ENCODE peak calls at places on chromosomes 12 and 14, in seven cellular contexts. I is psoas muscle, U is A549, Z is lower leg skin, B is GM12864, W is tibial artery, P is right atrium auricular region. R is an unnamed sample.

GRCh38 chr14:20569066-20569465 is 8.2 kb upstream of the RNASE9 start:
- DNase-seq in I (no peak), U (no peak), Z (no peak), B (no peak), W (no peak), P (no peak), R (no peak)

GRCh38 chr12:132228535-132229422 is 84.5 kb downstream of the NOC4L start:
- DNase-seq in I (no peak), U (no peak), Z (no peak), B (no peak), W (peak), P (no peak), R (no peak)

GRCh38 chr12:64571346-64571745 is 38.9 kb upstream of the RASSF3 start:
- DNase-seq in I (no peak), U (no peak), Z (no peak), B (no peak), W (no peak), P (no peak), R (no peak)

GRCh38 chr12:67441736-67442346 is 172.7 kb downstream of the CAND1 start:
- DNase-seq in I (peak), U (peak), Z (peak), B (no peak), W (peak), P (peak), R (peak)

GRCh38 chr14:105836730-105837129 is 310.3 kb downstream of the TMEM121 start:
- DNase-seq in I (no peak), U (no peak), Z (no peak), B (no peak), W (no peak), P (no peak), R (no peak)

GRCh38 chr14:95150910-95151309 is 6.4 kb downstream of the DICER1 start:
- DNase-seq in I (no peak), U (no peak), Z (no peak), B (no peak), W (no peak), P (no peak), R (no peak)

GRCh38 chr14:99351166-99352007 is 79.4 kb upstream of the BCL11B start:
- DNase-seq in I (no peak), U (no peak), Z (no peak), B (no peak), W (no peak), P (no peak), R (no peak)

GRCh38 chr14:78143489-78144145 is 26.6 kb upstream of the NRXN3 start:
- DNase-seq in I (no peak), U (peak), Z (no peak), B (no peak), W (no peak), P (no peak), R (no peak)

GRCh38 chr14:90576981-90577660 is 180.3 kb downstream of the CALM1 start:
- DNase-seq in I (peak), U (no peak), Z (no peak), B (no peak), W (peak), P (no peak), R (no peak)

GRCh38 chr14:69711065-69711464 is 55.9 kb upstream of the SRSF5 start:
- DNase-seq in I (peak), U (no peak), Z (peak), B (no peak), W (no peak), P (no peak), R (no peak)

GRCh38 chr14:88258026-88258425 is 65.0 kb downstream of the KCNK10 start:
- DNase-seq in I (no peak), U (no peak), Z (no peak), B (no peak), W (no peak), P (no peak), R (no peak)

GRCh38 chr12:127773520-127773919 is 493.4 kb upstream of the TMEM132C start:
- DNase-seq in I (no peak), U (no peak), Z (no peak), B (no peak), W (no peak), P (no peak), R (no peak)

GRCh38 chr14:89327771-89328212 is 89.2 kb downstream of the FOXN3 start:
- DNase-seq in I (no peak), U (no peak), Z (no peak), B (no peak), W (no peak), P (no peak), R (no peak)

GRCh38 chr12:7460375-7461259 is 16.7 kb upstream of the CD163L1 start:
- DNase-seq in I (no peak), U (peak), Z (no peak), B (no peak), W (no peak), P (no peak), R (no peak)

GRCh38 chr14:54182419-54183040 is 214.3 kb upstream of the CDKN3 start:
- DNase-seq in I (no peak), U (no peak), Z (no peak), B (no peak), W (no peak), P (no peak), R (no peak)

GRCh38 chr12:46050805-46051204 is 60.4 kb upstream of the SCAF11 start:
- DNase-seq in I (no peak), U (no peak), Z (no peak), B (no peak), W (no peak), P (no peak), R (no peak)

GRCh38 chr12:46046436-46046835 is 56.1 kb upstream of the SCAF11 start:
- DNase-seq in I (no peak), U (no peak), Z (no peak), B (no peak), W (no peak), P (no peak), R (no peak)

GRCh38 chr12:46043972-46044520 is 53.7 kb upstream of the SCAF11 start:
- DNase-seq in I (no peak), U (no peak), Z (no peak), B (no peak), W (no peak), P (no peak), R (no peak)

DNA sequence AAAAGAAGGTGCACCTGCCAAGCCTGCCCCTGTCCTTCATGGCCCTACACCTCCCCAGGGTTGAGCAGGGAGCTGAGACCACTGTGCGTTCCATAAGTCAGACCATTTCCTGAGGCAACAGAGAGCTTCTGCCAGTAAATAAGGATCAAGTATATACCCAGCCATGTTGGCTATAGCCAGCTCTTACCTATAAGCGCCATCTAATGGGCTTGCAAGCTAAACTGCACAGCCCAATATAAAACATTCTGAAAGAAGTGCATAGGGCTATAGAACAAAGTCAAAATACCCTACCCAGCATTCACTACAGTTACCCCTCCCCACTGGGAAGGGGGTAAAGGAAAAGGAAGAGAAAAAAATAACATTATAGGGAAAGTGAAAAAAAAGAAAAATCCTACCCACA is 59.3 kb upstream of the SCAF11 start:
- DNase-seq in I (no peak), U (no peak), Z (no peak), B (no peak), W (no peak), P (no peak), R (no peak)
- TF ChIP-seq CTCF in I (no peak), U (no peak), Z (no peak), B (no peak), W (no peak), P (no peak), R (no peak)

DNA sequence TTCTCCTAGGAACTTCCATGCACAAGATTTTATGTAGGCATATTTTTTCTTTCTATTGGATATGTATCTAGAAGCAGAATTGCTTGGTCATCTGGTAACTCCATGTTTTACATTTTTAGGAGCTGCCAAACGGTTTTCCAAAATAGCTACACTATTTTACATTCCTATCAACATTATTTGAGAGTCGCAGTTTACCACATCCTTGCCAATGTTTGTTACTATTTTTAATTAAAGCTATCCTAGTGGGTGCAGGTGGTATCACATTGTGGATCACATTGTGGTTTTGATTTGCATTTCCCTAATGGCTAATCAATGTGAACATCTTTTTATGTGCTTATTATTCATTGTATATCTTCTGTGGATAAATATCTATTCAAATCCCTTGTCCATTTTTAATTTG is 48.8 kb downstream of the RERG start:
- DNase-seq in I (no peak), U (no peak), Z (no peak), B (no peak), W (no peak), P (no peak), R (no peak)
- TF ChIP-seq CTCF in I (no peak), U (no peak), Z (no peak), B (no peak), W (no peak), P (no peak), R (peak)

GRCh38 chr14:71552809-71553208 is 379.4 kb upstream of the RGS6 start:
- DNase-seq in I (no peak), U (no peak), Z (no peak), B (no peak), W (no peak), P (no peak), R (no peak)
- TF ChIP-seq CTCF in I (no peak), U (no peak), Z (no peak), B (no peak), W (no peak), P (no peak), R (no peak)

DNA sequence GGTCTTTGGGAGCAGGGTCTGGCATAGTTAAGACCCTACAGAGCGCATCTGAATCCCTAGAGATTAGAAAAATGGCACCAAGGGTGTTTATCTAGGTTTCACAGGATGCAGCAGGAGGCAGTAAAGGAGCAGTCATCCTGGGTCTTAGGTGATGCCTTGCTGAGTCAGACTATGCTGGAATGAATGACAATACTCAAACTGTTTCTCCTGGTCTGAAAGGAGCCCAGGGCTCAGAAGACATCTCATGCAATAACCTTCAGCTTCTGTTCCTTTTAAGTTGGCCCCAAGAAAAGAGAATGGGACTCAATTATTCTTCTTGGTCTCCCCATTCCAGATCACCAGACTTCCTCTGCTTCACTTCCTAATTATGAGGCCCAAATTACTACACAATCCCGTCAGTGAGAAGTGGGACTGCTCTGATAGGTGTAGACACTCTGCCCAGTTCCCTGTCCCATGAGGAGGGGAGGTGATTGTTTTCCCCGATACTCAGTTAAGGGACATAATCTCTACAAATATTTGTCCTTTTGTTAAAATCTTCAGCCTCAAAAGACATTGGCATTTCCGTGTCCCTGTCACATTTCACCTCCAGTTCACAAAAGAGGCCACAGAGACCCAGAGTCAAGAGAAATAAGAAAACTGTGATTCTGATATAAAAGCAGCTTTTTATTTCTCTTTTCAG is 14.8 kb upstream of the APOF start:
- DNase-seq in I (no peak), U (no peak), Z (no peak), B (no peak), W (no peak), P (no peak), R (no peak)
- TF ChIP-seq CTCF in I (no peak), U (no peak), Z (no peak), B (no peak), W (no peak), P (no peak), R (no peak)

DNA sequence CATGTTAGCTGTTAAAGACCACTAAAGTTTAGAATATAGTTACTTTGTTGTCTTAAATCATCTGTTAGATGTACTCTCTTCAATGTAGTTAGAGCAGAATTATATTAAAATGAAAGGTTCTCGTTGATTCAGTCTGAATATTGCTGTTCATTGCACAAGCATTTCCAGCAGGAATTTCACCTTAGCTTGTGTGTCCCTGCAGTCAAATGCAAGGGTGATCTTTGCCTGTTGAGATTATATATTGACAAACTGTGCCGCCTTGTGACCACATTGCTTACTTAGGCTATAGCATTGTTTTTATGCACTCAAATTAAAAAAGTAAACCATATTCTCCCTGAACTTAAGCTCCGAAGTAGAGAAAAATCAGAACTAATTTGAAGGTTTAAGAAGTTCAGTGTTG is 39.5 kb downstream of the ATP2A2 start:
- DNase-seq in I (no peak), U (no peak), Z (no peak), B (no peak), W (no peak), P (no peak), R (no peak)
- TF ChIP-seq CTCF in I (no peak), U (no peak), Z (no peak), B (no peak), W (no peak), P (no peak), R (no peak)

GRCh38 chr12:100799770-100800169 is 5.2 kb downstream of the ANO4 start:
- DNase-seq in I (no peak), U (no peak), Z (no peak), B (no peak), W (no peak), P (no peak), R (no peak)
- TF ChIP-seq CTCF in I (no peak), U (no peak), Z (no peak), B (no peak), W (no peak), P (no peak), R (no peak)

GRCh38 chr14:63624203-63624602 is 17.5 kb downstream of the WDR89 start:
- DNase-seq in I (no peak), U (no peak), Z (no peak), B (no peak), W (no peak), P (no peak), R (no peak)
- TF ChIP-seq CTCF in I (no peak), U (no peak), Z (no peak), B (no peak), W (no peak), P (no peak), R (no peak)

GRCh38 chr14:28001002-28001401 is 765.6 kb upstream of the FOXG1 start:
- DNase-seq in I (no peak), U (no peak), Z (no peak), B (no peak), W (no peak), P (no peak), R (no peak)
- TF ChIP-seq CTCF in I (no peak), U (no peak), Z (no peak), B (no peak), W (no peak), P (no peak), R (no peak)

R was measured in type B pancreatic cell.